ENCODE peak calls at places on chromosomes 5 and 9, in seven cellular contexts. M is GM19239, X is epithelial cell of esophagus, V is right cardiac atrium, Q is neuronal stem cell, T is progenitor cell of endocrine pancreas, N is A172. K is an unnamed sample.
A peak's percentile ranks its signal among the peaks of the same experiment; 100 is the strongest.

GRCh38 chr5:24899180-24899579 is 254.4 kb upstream of the CDH10 start:
- DNase-seq in M (no peak), X (no peak), V (no peak), Q (no peak), T (no peak), N (peak; percentile 11), K (no peak)

GRCh38 chr5:107401470-107402085 is 269.2 kb downstream of the EFNA5 start:
- DNase-seq in M (no peak), X (no peak), V (no peak), Q (no peak), T (no peak), N (no peak), K (no peak)

GRCh38 chr5:7897014-7897600 is 28.2 kb downstream of the MTRR start:
- DNase-seq in M (no peak), X (peak; percentile 84), V (peak; percentile 35), Q (no peak), T (no peak), N (peak; percentile 74), K (no peak)

GRCh38 chr9:124040186-124040920 is 28.8 kb downstream of the LHX2 start:
- DNase-seq in M (no peak), X (no peak), V (no peak), Q (no peak), T (no peak), N (peak; percentile 22), K (peak; percentile 37)

GRCh38 chr5:154397652-154398406 is 48.0 kb upstream of the SAP30L start:
- DNase-seq in M (no peak), X (no peak), V (peak; percentile 71), Q (no peak), T (no peak), N (no peak), K (no peak)

GRCh38 chr5:38640012-38640395 is 83.6 kb upstream of the LIFR start:
- DNase-seq in M (no peak), X (peak; percentile 3), V (no peak), Q (no peak), T (no peak), N (no peak), K (no peak)

GRCh38 chr5:129460121-129460950 is at the start of gene ADAMTS19:
- DNase-seq in M (no peak), X (peak; percentile 88), V (peak; percentile 57), Q (peak; percentile 17), T (no peak), N (no peak), K (peak; percentile 66)

GRCh38 chr5:31449175-31449574 is 82.7 kb downstream of the DROSHA start:
- DNase-seq in M (no peak), X (no peak), V (no peak), Q (no peak), T (no peak), N (peak; percentile 29), K (no peak)

GRCh38 chr9:13410566-13411031 is 131.1 kb upstream of the MPDZ start:
- DNase-seq in M (no peak), X (no peak), V (no peak), Q (no peak), T (no peak), N (peak; percentile 76), K (no peak)

GRCh38 chr9:17082343-17082742 is 52.5 kb upstream of the CNTLN start:
- DNase-seq in M (no peak), X (no peak), V (peak; percentile 60), Q (peak; percentile 30), T (no peak), N (peak; percentile 5), K (no peak)

GRCh38 chr9:121736147-121736721 is 84.8 kb downstream of the DAB2IP start:
- DNase-seq in M (no peak), X (no peak), V (peak; percentile 94), Q (peak; percentile 54), T (peak; percentile 45), N (no peak), K (no peak)

GRCh38 chr5:51381801-51382507 is 1.3 kb upstream of the ISL1 start:
- DNase-seq in M (no peak), X (peak; percentile 61), V (no peak), Q (peak; percentile 20), T (no peak), N (no peak), K (no peak)

GRCh38 chr5:54616031-54616430 is 98.5 kb downstream of the SNX18 start:
- DNase-seq in M (no peak), X (peak; percentile 43), V (peak; percentile 48), Q (no peak), T (no peak), N (no peak), K (no peak)

GRCh38 chr5:55306641-55307382 is 682 bp downstream of the DHX29 start:
- DNase-seq in M (no peak), X (peak; percentile 24), V (no peak), Q (no peak), T (no peak), N (no peak), K (no peak)

GRCh38 chr9:85009251-85009650 is 339.7 kb downstream of the NTRK2 start:
- DNase-seq in M (no peak), X (no peak), V (no peak), Q (no peak), T (no peak), N (no peak), K (no peak)

GRCh38 chr5:51961154-51961562 is 577.9 kb downstream of the ISL1 start:
- DNase-seq in M (no peak), X (no peak), V (no peak), Q (no peak), T (no peak), N (no peak), K (no peak)

GRCh38 chr5:123285122-123286011 is 137.8 kb downstream of the CEP120 start:
- DNase-seq in M (no peak), X (peak; percentile 4), V (peak; percentile 45), Q (peak; percentile 33), T (peak; percentile 11), N (no peak), K (no peak)

GRCh38 chr5:153831976-153832375 is 206.7 kb downstream of the FAM114A2 start:
- DNase-seq in M (peak; percentile 8), X (peak; percentile 30), V (no peak), Q (no peak), T (no peak), N (peak; percentile 66), K (no peak)

GRCh38 chr9:113468716-113469448 is 5.4 kb downstream of the RGS3 start:
- DNase-seq in M (no peak), X (no peak), V (peak; percentile 66), Q (no peak), T (no peak), N (no peak), K (no peak)

GRCh38 chr9:88041447-88041846 is 67.1 kb upstream of the CDK20 start:
- DNase-seq in M (no peak), X (no peak), V (no peak), Q (no peak), T (no peak), N (no peak), K (no peak)

GRCh38 chr9:133932176-133932575 is 59.9 kb downstream of the VAV2 start:
- DNase-seq in M (no peak), X (no peak), V (peak; percentile 81), Q (no peak), T (no peak), N (no peak), K (no peak)

GRCh38 chr5:37837101-37838032 is 2.5 kb downstream of the GDNF start:
- DNase-seq in M (peak; percentile 90), X (peak; percentile 80), V (peak; percentile 93), Q (peak; percentile 65), T (peak; percentile 55), N (no peak), K (peak; percentile 84)

GRCh38 chr5:134139377-134139851 is 24.9 kb downstream of the TCF7 start:
- DNase-seq in M (no peak), X (no peak), V (peak; percentile 51), Q (no peak), T (no peak), N (no peak), K (no peak)

GRCh38 chr9:100364013-100364412 is 11.3 kb upstream of the TEX10 start:
- DNase-seq in M (no peak), X (no peak), V (no peak), Q (no peak), T (no peak), N (no peak), K (no peak)